ENCODE peak calls at places on chromosomes 16 and 17, in four cellular contexts. P is GM12878, H is H1, D is A549. V is an unnamed sample.

GRCh38 chr16:69772560-69773254 is 10.6 kb downstream of the WWP2 start:
- DNase-seq in P (no peak), H (no peak), D (no peak), V (no peak)

GRCh38 chr17:48187867-48188608 is 80.5 kb downstream of the SNX11 start:
- DNase-seq in P (no peak), H (no peak), D (no peak), V (no peak)

GRCh38 chr17:1473841-1474240 is 17.8 kb upstream of the CRK start:
- DNase-seq in P (peak), H (no peak), D (no peak), V (no peak)

GRCh38 chr17:20315821-20316220 is 151.5 kb downstream of the LGALS9B start:
- DNase-seq in P (no peak), H (no peak), D (no peak), V (no peak)

GRCh38 chr16:31860508-31860907 is 13.1 kb upstream of the ZNF267 start:
- DNase-seq in P (no peak), H (no peak), D (no peak), V (no peak)

GRCh38 chr17:1627987-1628855 is at the start of gene SLC43A2:
- DNase-seq in P (no peak), H (peak), D (peak), V (peak)

GRCh38 chr16:84386044-84386443 is 17.7 kb downstream of the ATP2C2 start:
- DNase-seq in P (no peak), H (no peak), D (no peak), V (no peak)

GRCh38 chr17:56440391-56440790 is 153.1 kb upstream of the NOG start:
- DNase-seq in P (no peak), H (no peak), D (peak), V (no peak)

GRCh38 chr17:38528101-38528500 is 77.7 kb downstream of the SRCIN1 start:
- DNase-seq in P (no peak), H (no peak), D (no peak), V (no peak)

GRCh38 chr16:84390131-84390785 is 21.9 kb downstream of the ATP2C2 start:
- DNase-seq in P (no peak), H (no peak), D (peak), V (no peak)

GRCh38 chr17:77508047-77508715 is 367.4 kb downstream of the SEC14L1 start:
- DNase-seq in P (no peak), H (no peak), D (peak), V (peak)

GRCh38 chr17:66548158-66548557 is 245.7 kb downstream of the PRKCA start:
- DNase-seq in P (no peak), H (no peak), D (no peak), V (peak)

GRCh38 chr16:87653234-87653633 is 50.9 kb downstream of the JPH3 start:
- DNase-seq in P (no peak), H (no peak), D (peak), V (peak)

GRCh38 chr17:79797492-79798295 is 817 bp upstream of the CBX8 start:
- DNase-seq in P (no peak), H (peak), D (peak), V (no peak)

GRCh38 chr16:54062361-54063346 is 223.9 kb downstream of the IRX3 start:
- DNase-seq in P (no peak), H (peak), D (no peak), V (no peak)

GRCh38 chr17:79619636-79620206 is 8.9 kb upstream of the RBFOX3 start:
- DNase-seq in P (no peak), H (peak), D (no peak), V (no peak)

GRCh38 chr17:81399481-81400153 is 4.4 kb downstream of the BAHCC1 start:
- DNase-seq in P (no peak), H (no peak), D (peak), V (no peak)

GRCh38 chr16:12081048-12081404 is 104.5 kb downstream of the SNX29 start:
- DNase-seq in P (no peak), H (no peak), D (no peak), V (no peak)

GRCh38 chr17:43665038-43665386 is 3.3 kb upstream of the MEOX1 start:
- DNase-seq in P (no peak), H (no peak), D (no peak), V (no peak)

GRCh38 chr16:89473791-89474414 is 16.5 kb downstream of the ANKRD11 start:
- DNase-seq in P (no peak), H (no peak), D (no peak), V (no peak)

GRCh38 chr16:2467301-2468141 is 3.6 kb upstream of the NTN3 start:
- DNase-seq in P (no peak), H (peak), D (peak), V (no peak)

GRCh38 chr17:82631544-82631943 is 16.7 kb downstream of the WDR45B start:
- DNase-seq in P (no peak), H (no peak), D (no peak), V (no peak)

GRCh38 chr17:1473170-1473569 is 17.1 kb upstream of the CRK start:
- DNase-seq in P (no peak), H (no peak), D (no peak), V (no peak)

GRCh38 chr17:79666111-79666510 is 55.3 kb upstream of the RBFOX3 start:
- DNase-seq in P (no peak), H (peak), D (no peak), V (no peak)

GRCh38 chr16:28189237-28189636 is 22.5 kb downstream of the XPO6 start:
- DNase-seq in P (no peak), H (no peak), D (peak), V (no peak)

GRCh38 chr17:77616243-77616731 is 342.2 kb upstream of the TNRC6C start:
- DNase-seq in P (no peak), H (no peak), D (peak), V (no peak)

GRCh38 chr16:2429771-2430663 is 770 bp downstream of the CCNF start:
- DNase-seq in P (no peak), H (no peak), D (no peak), V (peak)

GRCh38 chr17:1179635-1180433 is at the start of gene ABR:
- DNase-seq in P (no peak), H (peak), D (no peak), V (no peak)

GRCh38 chr17:57956311-57957119 is 1.3 kb upstream of the CUEDC1 start:
- DNase-seq in P (peak), H (peak), D (no peak), V (no peak)

GRCh38 chr17:13476722-13477121 is 125.0 kb downstream of the HS3ST3A1 start:
- DNase-seq in P (no peak), H (no peak), D (no peak), V (no peak)

GRCh38 chr16:68636818-68637217 is 8.3 kb upstream of the CDH3 start:
- DNase-seq in P (no peak), H (no peak), D (no peak), V (no peak)

GRCh38 chr16:73232555-73233422 is 184.9 kb upstream of the ZFHX3 start:
- DNase-seq in P (no peak), H (no peak), D (peak), V (peak)

GRCh38 chr17:55607736-55608341 is 96.6 kb upstream of the SMIM36 start:
- DNase-seq in P (no peak), H (no peak), D (peak), V (no peak)

GRCh38 chr17:49746791-49747490 is 17.0 kb downstream of the FAM117A start:
- DNase-seq in P (peak), H (no peak), D (no peak), V (no peak)

GRCh38 chr16:89744813-89745212 is 23.5 kb downstream of the ZNF276 start:
- DNase-seq in P (no peak), H (no peak), D (no peak), V (no peak)

GRCh38 chr16:81697321-81697885 is 81.7 kb upstream of the PLCG2 start:
- DNase-seq in P (no peak), H (peak), D (peak), V (peak)

GRCh38 chr17:45431531-45432404 is 902 bp downstream of the ARHGAP27 start:
- DNase-seq in P (no peak), H (peak), D (peak), V (peak)
- TF ChIP-seq RAD21 in P (no peak), H (no peak), D (no peak), V (no peak)

DNA sequence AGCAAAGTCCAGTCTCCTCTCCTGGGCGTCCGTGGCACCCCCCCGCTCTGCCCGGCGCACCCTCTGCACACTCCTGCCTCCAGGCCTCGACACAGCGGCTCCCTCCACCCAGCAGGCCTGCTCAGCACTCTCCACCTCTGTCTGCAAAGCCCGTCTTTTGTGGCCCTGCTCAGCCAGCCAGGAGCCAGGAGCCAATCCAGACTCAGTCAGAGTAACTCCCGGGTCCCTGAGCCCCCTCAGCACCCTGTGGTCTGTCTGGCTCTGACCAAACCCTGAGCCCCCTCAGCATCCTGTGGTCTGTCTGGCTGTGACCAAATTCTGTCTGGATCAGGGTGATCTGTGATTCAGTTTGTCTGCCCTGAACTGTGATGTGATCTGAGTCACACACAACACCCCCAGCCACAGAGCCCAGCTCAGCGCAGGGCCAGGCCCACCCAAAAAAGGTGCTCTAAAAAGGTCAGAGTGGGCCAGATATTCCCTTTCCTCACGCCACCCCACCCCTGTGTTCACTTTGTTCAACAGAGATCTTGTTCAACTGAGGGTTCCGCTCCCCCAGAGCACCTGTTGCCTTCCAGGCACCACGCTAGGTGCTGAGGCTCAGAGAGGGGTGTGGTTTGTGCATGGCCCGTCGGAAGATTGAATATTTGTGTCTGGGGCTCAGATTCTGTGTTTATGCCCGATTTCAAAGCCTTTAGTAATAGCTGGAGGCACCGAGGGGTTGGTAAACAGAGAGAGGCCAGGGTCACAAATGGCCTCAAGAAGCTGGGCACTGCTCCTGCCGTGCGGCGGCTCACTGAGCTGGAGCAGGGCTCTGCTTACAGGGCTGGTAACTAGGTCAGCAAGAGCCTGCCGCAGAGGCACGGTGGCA is 5.9 kb downstream of the ITGAE start:
- DNase-seq in P (no peak), H (no peak), D (peak), V (peak)
- TF ChIP-seq CEBPB in P (no peak), H (no peak), D (no peak), V (no peak)

DNA sequence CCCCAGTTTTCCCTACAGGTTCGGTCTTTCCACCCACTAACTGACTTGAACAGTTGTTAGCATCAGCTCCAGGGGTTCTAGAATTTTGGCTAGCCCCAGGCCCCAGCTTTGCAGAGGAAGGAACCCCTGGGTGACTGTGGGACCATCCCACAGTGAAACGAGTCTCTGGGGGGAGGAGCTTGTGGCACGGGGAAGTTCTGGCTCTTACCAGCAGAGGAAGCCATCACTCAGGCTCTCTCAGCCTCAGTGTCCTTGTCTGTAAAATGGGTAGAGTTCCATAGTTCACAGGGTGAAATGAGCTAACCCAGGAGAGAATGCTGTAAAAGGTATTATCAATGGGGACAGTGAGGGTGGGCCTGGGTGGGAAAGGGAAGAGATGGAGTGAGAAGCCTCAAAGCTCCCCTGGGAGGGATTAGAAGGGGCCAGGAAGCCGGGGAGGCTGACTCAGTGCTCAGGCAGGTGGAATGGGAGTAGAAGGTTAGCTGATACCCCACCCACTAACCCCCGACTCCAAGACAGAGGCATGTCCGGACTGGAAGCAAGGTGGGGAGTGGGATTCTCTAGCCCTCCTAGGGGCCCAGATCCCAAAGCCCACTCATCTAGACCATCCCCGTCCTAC is 30.9 kb upstream of the CDC42EP4 start:
- DNase-seq in P (no peak), H (no peak), D (peak), V (no peak)
- TF ChIP-seq HDAC2 in P (no peak), H (no peak), D (peak), V (no peak)

DNA sequence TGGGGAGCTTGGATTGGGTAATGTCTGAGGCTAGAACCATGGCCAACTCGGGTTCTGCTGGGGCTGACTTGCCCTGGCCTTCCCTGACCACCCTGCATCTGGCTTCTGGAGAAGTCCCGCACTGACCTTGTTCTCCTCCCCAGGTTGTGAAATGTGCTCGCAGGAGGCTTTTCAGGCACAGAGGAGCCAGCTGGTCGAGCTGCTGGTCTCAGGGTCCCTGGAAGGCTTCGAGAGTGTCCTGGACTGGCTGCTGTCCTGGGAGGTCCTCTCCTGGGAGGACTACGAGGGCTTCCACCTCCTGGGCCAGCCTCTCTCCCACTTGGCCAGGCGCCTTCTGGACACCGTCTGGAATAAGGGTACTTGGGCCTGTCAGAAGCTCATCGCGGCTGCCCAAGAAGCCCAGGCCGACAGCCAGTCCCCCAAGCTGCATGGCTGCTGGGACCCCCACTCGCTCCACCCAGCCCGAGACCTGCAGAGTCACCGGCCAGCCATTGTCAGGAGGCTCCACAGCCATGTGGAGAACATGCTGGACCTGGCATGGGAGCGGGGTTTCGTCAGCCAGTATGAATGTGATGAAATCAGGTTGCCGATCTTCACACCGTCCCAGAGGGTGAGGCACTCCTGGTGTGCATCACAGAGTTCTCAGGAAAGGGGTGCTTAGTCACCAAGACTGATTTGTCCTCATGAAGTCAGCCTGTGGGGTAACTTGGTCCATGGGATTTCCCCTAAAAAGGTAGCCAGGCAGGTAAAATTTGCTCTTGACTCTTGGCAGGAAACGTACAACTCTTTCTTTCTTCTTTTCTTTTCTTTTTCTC is 6.1 kb downstream of the NOD2 start:
- DNase-seq in P (no peak), H (no peak), D (peak), V (peak)
- TF ChIP-seq RAD21 in P (no peak), H (no peak), D (no peak), V (no peak)